ENCODE peak calls at places on chromosome 13, in nine cellular contexts. K is breast epithelium; I is prostate gland; N is Peyer's patch; T is stimulated activated CD4-positive, alpha-beta T cell treated with anti-CD3 and anti-CD28 coated beads, Interleukin-1b, Interleukin-23, amount 100 ng/mL, for 1 hour; Y is cardiac muscle cell; X is hepatic stellate cell; O is aorta; Z is C1 segment of cervical spinal cord. A is an unnamed sample.

GRCh38 chr13:29562762-29563161 is 32.7 kb downstream of the SLC7A1 start:
- DNase-seq in K (no peak), I (no peak), N (no peak), T (no peak), Y (no peak), X (no peak), O (no peak), Z (no peak), A (peak)

GRCh38 chr13:29920018-29920643 is 69.7 kb upstream of the UBL3 start:
- DNase-seq in K (no peak), I (no peak), N (no peak), T (no peak), Y (no peak), X (no peak), O (no peak), Z (no peak), A (no peak)

GRCh38 chr13:50122465-50122864 is 107.2 kb downstream of the KCNRG start:
- DNase-seq in K (no peak), I (no peak), N (no peak), T (no peak), Y (no peak), X (no peak), O (no peak), Z (no peak), A (no peak)

GRCh38 chr13:98650376-98651107 is 73.6 kb upstream of the STK24 start:
- DNase-seq in K (peak), I (peak), N (no peak), T (no peak), Y (no peak), X (no peak), O (no peak), Z (no peak), A (no peak)

GRCh38 chr13:114079601-114080536 is 52.6 kb downstream of the RASA3 start:
- DNase-seq in K (no peak), I (no peak), N (no peak), T (no peak), Y (no peak), X (no peak), O (peak), Z (no peak), A (no peak)

GRCh38 chr13:97600438-97601080 is 166.6 kb downstream of the RAP2A start:
- DNase-seq in K (no peak), I (no peak), N (no peak), T (no peak), Y (peak), X (peak), O (no peak), Z (no peak), A (peak)

GRCh38 chr13:97853550-97853949 is 99.9 kb upstream of the IPO5 start:
- DNase-seq in K (no peak), I (no peak), N (no peak), T (no peak), Y (no peak), X (peak), O (no peak), Z (no peak), A (no peak)

GRCh38 chr13:48808689-48809088 is 155.0 kb downstream of the CYSLTR2 start:
- DNase-seq in K (no peak), I (no peak), N (no peak), T (no peak), Y (peak), X (no peak), O (no peak), Z (no peak), A (peak)

A was measured in COLO829.